ENCODE peak calls at places on chromosomes 11 and 22, in six cellular contexts. Q is mammary epithelial cell, A is endodermal cell, V is colonic mucosa, T is fibroblast of lung, J is kidney. N is an unnamed sample.

GRCh38 chr11:87315229-87315628 is 277.5 kb downstream of the TMEM135 start:
- DNase-seq in Q (no peak), A (no peak), V (no peak), T (no peak), J (no peak), N (no peak)

GRCh38 chr11:121038642-121039409 is 14.9 kb downstream of the TBCEL start:
- DNase-seq in Q (no peak), A (no peak), V (no peak), T (no peak), J (no peak), N (no peak)

GRCh38 chr22:29842740-29843139 is 4.7 kb upstream of the ASCC2 start:
- DNase-seq in Q (peak), A (no peak), V (no peak), T (peak), J (no peak), N (peak)

GRCh38 chr11:64842851-64843841 is 1.3 kb downstream of the CDC42BPG start:
- DNase-seq in Q (peak), A (peak), V (peak), T (no peak), J (peak), N (no peak)

GRCh38 chr22:39502789-39503464 is 837 bp downstream of the MIEF1 start:
- DNase-seq in Q (no peak), A (no peak), V (no peak), T (no peak), J (peak), N (no peak)

GRCh38 chr22:19753996-19754700 is 6.4 kb upstream of the TBX1 start:
- DNase-seq in Q (no peak), A (no peak), V (no peak), T (no peak), J (no peak), N (no peak)

GRCh38 chr22:35630387-35630793 is 13.3 kb upstream of the MB start:
- DNase-seq in Q (peak), A (peak), V (no peak), T (peak), J (peak), N (no peak)

GRCh38 chr11:108895579-108896480 is 231.0 kb downstream of the DDX10 start:
- DNase-seq in Q (peak), A (no peak), V (no peak), T (peak), J (no peak), N (peak)

GRCh38 chr11:28659716-28660348 is 551.6 kb downstream of the METTL15 start:
- DNase-seq in Q (no peak), A (no peak), V (no peak), T (no peak), J (no peak), N (no peak)

GRCh38 chr11:70707821-70708220 is 309.5 kb downstream of the CTTN start:
- DNase-seq in Q (no peak), A (no peak), V (no peak), T (no peak), J (peak), N (no peak)

GRCh38 chr22:17727244-17727892 is 46.9 kb downstream of the BID start:
- DNase-seq in Q (no peak), A (no peak), V (no peak), T (no peak), J (no peak), N (no peak)

GRCh38 chr11:71311176-71311925 is 59.0 kb upstream of the SHANK2 start:
- DNase-seq in Q (no peak), A (peak), V (peak), T (no peak), J (no peak), N (no peak)

GRCh38 chr22:33302049-33302545 is 243.9 kb upstream of the SYN3 start:
- DNase-seq in Q (peak), A (peak), V (peak), T (peak), J (peak), N (peak)

GRCh38 chr11:5307256-5308019 is 5.7 kb upstream of the OR51B4 start:
- DNase-seq in Q (no peak), A (no peak), V (no peak), T (no peak), J (no peak), N (no peak)

GRCh38 chr22:44206696-44207095 is 26.0 kb downstream of the PARVG start:
- DNase-seq in Q (no peak), A (no peak), V (no peak), T (no peak), J (no peak), N (no peak)

GRCh38 chr11:26782220-26782619 is 60.4 kb upstream of the SLC5A12 start:
- DNase-seq in Q (no peak), A (no peak), V (no peak), T (no peak), J (no peak), N (no peak)

GRCh38 chr11:26778000-26778757 is 56.3 kb upstream of the SLC5A12 start:
- DNase-seq in Q (peak), A (no peak), V (no peak), T (peak), J (no peak), N (no peak)

GRCh38 chr11:26780686-26781085 is 58.8 kb upstream of the SLC5A12 start:
- DNase-seq in Q (no peak), A (no peak), V (no peak), T (peak), J (no peak), N (no peak)

GRCh38 chr11:26779466-26779865 is 57.6 kb upstream of the SLC5A12 start:
- DNase-seq in Q (no peak), A (no peak), V (no peak), T (no peak), J (no peak), N (no peak)

DNA sequence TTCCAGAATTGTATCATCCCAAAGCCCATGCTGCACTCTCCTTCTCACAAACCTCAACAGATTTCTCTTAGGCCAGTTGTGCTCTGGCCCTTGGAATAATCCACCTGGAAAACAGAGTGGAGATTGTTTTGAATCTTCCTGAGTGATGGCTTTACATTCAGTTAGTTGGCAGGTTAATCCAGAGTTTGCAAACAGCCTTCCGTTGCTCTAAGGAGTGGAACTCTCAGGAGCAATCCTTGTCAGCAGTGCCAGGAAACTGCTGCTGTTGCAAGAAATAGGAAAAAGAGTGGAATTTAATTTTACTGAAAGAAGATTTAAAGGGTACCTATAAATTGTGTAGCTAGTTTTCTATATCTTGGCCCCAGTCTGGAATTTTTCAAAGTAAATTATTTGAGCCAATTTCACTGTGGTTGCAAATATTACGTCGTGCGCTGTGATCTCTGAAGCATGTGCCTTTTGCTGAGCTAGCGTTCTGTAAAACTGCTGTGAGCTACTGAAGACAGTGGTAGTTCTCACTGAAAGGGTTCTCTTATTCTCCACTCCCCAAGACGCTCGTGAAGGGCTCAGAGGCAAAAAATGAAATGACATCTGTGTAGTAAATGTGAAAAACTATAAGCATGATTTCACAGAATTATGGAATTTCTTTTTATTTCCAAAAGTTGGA is 55.5 kb upstream of the SLC5A12 start:
- DNase-seq in Q (no peak), A (no peak), V (no peak), T (no peak), J (no peak), N (no peak)
- H3K9ac ChIP-seq in Q (no peak), A (no peak), V (no peak), T (no peak), J (no peak), N (no peak)

GRCh38 chr11:36383200-36383599 is 87.1 kb downstream of the PRR5L start:
- DNase-seq in Q (no peak), A (no peak), V (no peak), T (no peak), J (no peak), N (no peak)
- H3K9ac ChIP-seq in Q (no peak), A (no peak), V (no peak), T (no peak), J (no peak), N (no peak)

DNA sequence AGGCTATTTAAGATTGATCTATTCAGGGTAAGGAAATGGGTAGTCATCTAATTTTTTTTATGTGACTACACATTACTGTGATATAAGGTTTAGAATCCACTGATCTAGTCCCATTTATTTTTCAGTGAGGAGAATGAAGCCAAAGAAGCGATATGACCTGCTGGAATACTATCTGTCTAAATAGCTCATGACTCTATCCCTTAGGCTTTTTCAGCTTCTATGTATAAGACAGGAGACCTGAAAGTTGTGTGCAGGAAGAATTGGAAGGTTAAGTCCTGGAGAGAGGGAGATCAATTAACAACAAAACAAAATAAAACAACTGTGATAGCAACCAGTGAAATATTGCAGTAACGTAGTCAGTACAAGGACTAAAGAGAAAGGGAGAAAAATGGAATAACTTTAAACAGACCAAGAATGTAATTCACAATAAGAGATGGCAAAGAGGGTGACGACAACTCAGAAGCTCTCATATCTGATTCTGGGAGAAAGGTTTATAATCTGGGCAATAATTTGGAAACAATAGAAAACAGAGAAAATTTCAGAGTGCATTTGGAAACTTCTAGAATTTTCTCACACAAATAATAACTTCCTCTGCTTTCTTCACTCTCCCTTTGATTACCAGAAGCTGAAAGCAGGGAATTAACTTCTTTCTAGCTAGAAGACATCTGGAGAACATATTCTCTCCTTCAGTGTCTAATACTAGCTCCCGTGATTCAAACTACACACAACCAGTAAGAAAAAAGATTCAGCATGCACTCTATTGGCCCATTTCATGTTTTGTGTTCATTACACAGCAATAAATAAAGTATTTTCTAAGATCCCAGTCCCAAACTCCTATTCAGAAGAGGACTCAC is 19.2 kb upstream of the CASP12 start:
- DNase-seq in Q (no peak), A (no peak), V (no peak), T (no peak), J (no peak), N (peak)
- H3K9ac ChIP-seq in Q (no peak), A (no peak), V (no peak), T (peak), J (peak), N (peak)

GRCh38 chr11:66570826-66571222 is 2.4 kb upstream of the CTSF start:
- DNase-seq in Q (no peak), A (no peak), V (no peak), T (no peak), J (no peak), N (no peak)
- H3K9ac ChIP-seq in Q (no peak), A (no peak), V (no peak), T (no peak), J (no peak), N (no peak)

DNA sequence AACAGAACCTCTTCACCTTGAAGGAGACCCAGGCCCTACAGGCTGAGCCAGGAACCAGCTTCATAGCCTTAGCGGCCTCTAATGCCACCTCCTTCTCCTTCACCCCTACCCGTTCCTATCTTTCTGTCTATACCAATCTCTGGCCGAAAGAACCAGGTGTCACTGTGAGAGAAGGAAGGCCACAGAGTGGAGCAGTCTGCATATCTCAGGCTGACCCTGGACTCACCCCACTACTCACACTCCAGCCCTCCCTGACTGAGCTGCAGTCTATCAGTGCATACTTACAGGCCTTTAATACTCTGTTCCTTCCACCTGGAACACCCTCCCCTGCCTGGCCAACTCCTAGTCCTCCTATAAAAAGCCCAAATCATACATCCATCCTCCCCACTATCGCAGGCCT is 32.7 kb downstream of the ARAP1 start:
- DNase-seq in Q (no peak), A (no peak), V (no peak), T (no peak), J (peak), N (no peak)
- H3K9ac ChIP-seq in Q (no peak), A (no peak), V (peak), T (no peak), J (peak), N (no peak)

DNA sequence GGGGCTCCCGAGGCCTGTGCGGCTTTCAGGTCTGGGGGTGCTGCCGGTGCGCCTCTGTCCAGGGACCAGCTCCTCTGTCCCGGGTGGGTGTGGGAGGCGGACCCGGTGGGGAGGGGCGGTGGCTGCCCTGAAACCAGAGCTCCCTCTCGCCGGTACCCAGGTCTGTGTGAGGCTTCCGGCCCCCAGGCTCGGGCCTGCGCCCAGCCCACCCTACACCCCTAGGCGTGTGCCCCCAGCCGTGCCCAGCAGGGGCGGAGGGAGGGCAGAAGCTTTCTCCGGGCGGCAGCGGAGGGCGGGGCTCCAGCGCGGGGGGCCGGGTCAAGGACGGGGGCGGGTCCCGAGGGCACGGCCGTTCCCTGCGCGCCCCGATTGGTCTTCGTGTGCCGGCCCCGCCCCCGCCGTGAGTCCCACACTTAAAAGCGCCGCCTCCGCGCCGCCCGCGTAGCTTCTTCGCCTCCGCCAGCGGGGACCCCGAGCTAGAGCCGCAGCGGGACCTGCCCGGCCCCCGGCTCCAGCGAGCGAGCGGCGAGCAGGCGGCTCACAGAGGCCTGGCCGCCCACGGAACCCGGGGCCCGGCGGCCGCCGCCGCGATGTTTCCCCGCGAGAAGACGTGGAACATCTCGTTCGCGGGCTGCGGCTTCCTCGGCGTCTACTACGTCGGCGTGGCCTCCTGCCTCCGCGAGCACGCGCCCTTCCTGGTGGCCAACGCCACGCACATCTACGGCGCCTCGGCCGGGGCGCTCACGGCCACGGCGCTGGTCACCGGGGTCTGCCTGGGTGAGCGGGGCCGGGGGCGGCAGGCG is 616 bp downstream of the PNPLA2 start:
- DNase-seq in Q (peak), A (peak), V (peak), T (peak), J (peak), N (peak)
- H3K9ac ChIP-seq in Q (peak), A (peak), V (peak), T (peak), J (peak), N (peak)

GRCh38 chr22:37199839-37200161 is 11.8 kb upstream of the C1QTNF6 start:
- DNase-seq in Q (no peak), A (no peak), V (peak), T (no peak), J (no peak), N (no peak)
- H3K9ac ChIP-seq in Q (peak), A (no peak), V (peak), T (peak), J (peak), N (no peak)